ENCODE peak calls at places on chromosomes 7 and 10, in eight cellular contexts. K, A, P, Q, R, M, Y and W are unnamed samples.

GRCh38 chr10:28171468-28172235 is 131.2 kb downstream of the MPP7 start:
- DNase-seq in M (no peak), R (peak; percentile 20), A (no peak), P (no peak), Q (no peak), Y (no peak), K (peak; percentile 84), W (no peak)

GRCh38 chr10:124025152-124025551 is 68.2 kb downstream of the CHST15 start:
- DNase-seq in M (peak; percentile 51), A (no peak), Q (no peak), R (no peak), K (no peak), Y (no peak), P (peak; percentile 71), W (no peak)

GRCh38 chr7:57308631-57309408 is 141.2 kb upstream of the ZNF716 start:
- DNase-seq in Y (no peak), A (no peak), R (no peak), K (no peak), Q (peak; percentile 13), P (no peak), M (peak; percentile 1), W (no peak)

GRCh38 chr10:69348824-69349541 is 67.7 kb downstream of the TACR2 start:
- DNase-seq in P (peak; percentile 84), R (peak; percentile 98), Y (peak; percentile 98), Q (no peak), M (peak; percentile 61), A (no peak), K (peak; percentile 83), W (peak; percentile 71)

GRCh38 chr7:150368884-150369739 is 490 bp downstream of the REPIN1 start:
- DNase-seq in P (peak; percentile 91), Y (peak; percentile 57), R (peak; percentile 64), A (peak; percentile 81), M (peak; percentile 65), K (peak; percentile 81), Q (peak; percentile 72), W (no peak)

GRCh38 chr7:6246257-6246917 is 26.0 kb downstream of the CYTH3 start:
- DNase-seq in Q (no peak), M (no peak), A (no peak), P (no peak), K (no peak), R (peak; percentile 46), Y (no peak), W (no peak)

GRCh38 chr10:126500185-126500584 is 111.9 kb upstream of the ADAM12 start:
- DNase-seq in P (no peak), R (no peak), Y (no peak), M (no peak), A (no peak), K (no peak), Q (no peak), W (no peak)

GRCh38 chr7:25894002-25894901 is 257.7 kb upstream of the NFE2L3 start:
- DNase-seq in Y (no peak), A (peak; percentile 48), M (peak; percentile 73), R (peak; percentile 11), K (no peak), Q (peak; percentile 71), P (no peak), W (no peak)

GRCh38 chr7:128221929-128222403 is 19.1 kb upstream of the LEP start:
- DNase-seq in M (no peak), Y (peak; percentile 92), Q (no peak), A (peak; percentile 25), P (peak; percentile 15), R (peak; percentile 91), K (no peak), W (no peak)

GRCh38 chr7:128217972-128218652 is 23.0 kb upstream of the LEP start:
- DNase-seq in A (no peak), Y (no peak), K (peak; percentile 38), P (peak; percentile 9), Q (no peak), R (peak; percentile 27), M (no peak), W (no peak)

GRCh38 chr7:128217030-128217805 is 23.9 kb upstream of the LEP start:
- DNase-seq in M (no peak), R (peak; percentile 94), Q (no peak), Y (peak; percentile 50), A (no peak), P (peak; percentile 76), K (peak; percentile 61), W (no peak)

GRCh38 chr7:128215739-128216138 is 25.3 kb upstream of the LEP start:
- DNase-seq in M (no peak), P (peak; percentile 40), Y (no peak), A (no peak), K (peak; percentile 19), R (peak; percentile 48), Q (no peak), W (no peak)

DNA sequence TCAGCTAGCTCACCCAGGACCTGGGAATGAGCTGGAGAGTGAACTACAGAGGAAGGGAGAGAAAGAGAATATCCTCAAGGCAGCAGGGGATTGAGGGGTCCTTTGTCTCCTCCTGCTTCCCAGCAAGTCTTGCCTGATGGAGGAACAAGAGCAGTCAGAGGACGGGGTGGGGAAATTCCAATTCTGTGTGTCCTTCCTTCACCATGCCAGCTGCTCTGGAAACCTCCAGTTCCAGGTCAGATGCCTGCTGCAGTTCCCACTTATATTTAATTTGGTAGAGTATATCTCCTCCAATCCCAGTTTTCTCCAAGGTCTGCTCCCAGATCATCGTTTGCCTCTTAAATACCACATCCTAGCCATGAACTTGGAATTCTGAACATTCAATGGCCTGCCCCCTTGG is 21.4 kb upstream of the LEP start:
- DNase-seq in K (peak; percentile 20), A (no peak), R (no peak), P (no peak), M (no peak), Y (no peak), Q (no peak), W (no peak)
- H3K4me1 ChIP-seq in K (no peaks in the 10 kb centered on the region), A (no peaks in the 10 kb centered on the region), R (peaks cover 58% of the 10 kb centered on the region), P (no peaks in the 10 kb centered on the region), M (no peaks in the 10 kb centered on the region), Y (peaks cover 21% of the 10 kb centered on the region), Q (no peaks in the 10 kb centered on the region), W (no peaks in the 10 kb centered on the region)

GRCh38 chr7:27141591-27142561 is 1.6 kb downstream of the HOXA5 start:
- DNase-seq in P (no peak), Q (no peak), M (no peak), A (no peak), K (no peak), Y (no peak), R (no peak), W (no peak)
- H3K4me1 ChIP-seq in P (no peaks in the 10 kb centered on the region), Q (peaks cover 28% of the 10 kb centered on the region), M (no peaks in the 10 kb centered on the region), A (peaks cover 20% of the 10 kb centered on the region), K (no peaks in the 10 kb centered on the region), Y (peaks cover 5% of the 10 kb centered on the region), R (no peaks in the 10 kb centered on the region), W (peaks cover 7% of the 10 kb centered on the region)

GRCh38 chr10:109995178-109995577 is 12.6 kb upstream of the ADD3 start:
- DNase-seq in A (no peak), P (no peak), M (no peak), Y (no peak), K (no peak), Q (no peak), R (no peak), W (no peak)

GRCh38 chr10:109997233-109997632 is 10.6 kb upstream of the ADD3 start:
- DNase-seq in R (no peak), A (no peak), Y (no peak), M (no peak), Q (no peak), K (no peak), P (no peak), W (no peak)

GRCh38 chr10:109996225-109996624 is 11.6 kb upstream of the ADD3 start:
- DNase-seq in R (peak; percentile 33), Q (no peak), M (peak; percentile 23), A (peak; percentile 43), K (no peak), Y (no peak), P (no peak), W (no peak)

GRCh38 chr10:109996766-109997171 is 11.0 kb upstream of the ADD3 start:
- DNase-seq in Y (peak; percentile 32), P (no peak), A (peak; percentile 19), Q (no peak), K (no peak), R (no peak), M (no peak), W (no peak)

DNA sequence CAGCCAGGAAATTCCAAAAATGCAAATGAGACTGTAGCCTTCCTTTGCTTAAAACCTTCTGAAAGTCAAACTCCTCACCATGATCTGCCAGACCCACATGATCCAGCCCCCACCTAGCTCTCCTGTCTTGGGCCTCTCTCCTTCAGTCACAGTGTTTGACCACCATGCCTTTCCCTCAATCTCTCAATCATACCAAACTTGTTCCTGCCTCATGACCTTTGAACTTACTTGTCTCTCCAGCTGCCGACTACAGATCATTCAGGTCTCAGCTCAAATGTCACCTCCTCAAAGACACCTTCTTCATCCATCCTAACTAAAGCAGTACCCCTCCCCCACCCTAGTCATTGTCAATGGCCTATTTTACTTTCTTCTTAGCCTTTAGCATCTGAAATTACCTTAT is 9.3 kb upstream of the ADD3 start:
- DNase-seq in Y (no peak), P (no peak), A (no peak), K (no peak), R (no peak), Q (no peak), M (no peak), W (no peak)
- H3K4me1 ChIP-seq in Y (no peaks in the 10 kb centered on the region), P (peaks cover 5% of the 10 kb centered on the region), A (peaks cover 48% of the 10 kb centered on the region), K (no peaks in the 10 kb centered on the region), R (peaks cover 12% of the 10 kb centered on the region), Q (peaks cover 42% of the 10 kb centered on the region), M (peaks cover 33% of the 10 kb centered on the region), W (no peaks in the 10 kb centered on the region)

GRCh38 chr10:132460071-132460470 is 63.1 kb downstream of the PWWP2B start:
- DNase-seq in P (peak; percentile 67), Y (no peak), Q (no peak), A (no peak), R (no peak), K (no peak), M (no peak), W (no peak)

GRCh38 chr10:132460691-132461090 is 63.7 kb downstream of the PWWP2B start:
- DNase-seq in M (no peak), P (peak; percentile 67), R (no peak), Y (no peak), K (no peak), Q (no peak), A (no peak), W (no peak)

GRCh38 chr10:132462463-132463332 is 65.7 kb downstream of the PWWP2B start:
- DNase-seq in K (no peak), A (no peak), M (no peak), P (peak; percentile 70), R (no peak), Q (no peak), Y (no peak), W (no peak)

GRCh38 chr10:132461683-132462231 is 64.8 kb downstream of the PWWP2B start:
- DNase-seq in R (peak; percentile 45), M (no peak), P (peak; percentile 72), Q (no peak), A (no peak), Y (no peak), K (no peak), W (no peak)

GRCh38 chr10:132461103-132461682 is 64.2 kb downstream of the PWWP2B start:
- DNase-seq in M (no peak), K (no peak), Q (no peak), A (no peak), R (no peak), P (peak; percentile 49), Y (no peak), W (no peak)
- H3K4me1 ChIP-seq in M (no peaks in the 10 kb centered on the region), K (no peaks in the 10 kb centered on the region), Q (peaks cover 36% of the 10 kb centered on the region), A (peaks cover 30% of the 10 kb centered on the region), R (no peaks in the 10 kb centered on the region), P (no peaks in the 10 kb centered on the region), Y (no peaks in the 10 kb centered on the region), W (peaks cover 60% of the 10 kb centered on the region)

GRCh38 chr10:72335394-72336258 is 19.1 kb downstream of the DNAJB12 start:
- DNase-seq in M (peak; percentile 45), A (peak; percentile 11), Q (peak; percentile 80), P (peak; percentile 85), R (no peak), Y (no peak), K (peak; percentile 83), W (peak; percentile 76)
- H3K4me1 ChIP-seq in M (peaks cover 53% of the 10 kb centered on the region), A (peaks cover 33% of the 10 kb centered on the region), Q (peaks cover 74% of the 10 kb centered on the region), P (no peaks in the 10 kb centered on the region), R (peaks cover 12% of the 10 kb centered on the region), Y (peaks cover 31% of the 10 kb centered on the region), K (no peaks in the 10 kb centered on the region), W (peaks cover 4% of the 10 kb centered on the region)